ENCODE peak calls at places on chromosomes 4 and X, in eight cellular contexts. M is left ventricle myocardium inferior; Z is cardiac muscle cell; O is CD8-positive, alpha-beta T cell; B is iPS DF 6.9; X is breast epithelium; C is heart right ventricle; L is neural progenitor cell. Y is an unnamed sample.

GRCh38 chr4:141459020-141459419 is 177.4 kb upstream of the IL15 start:
- DNase-seq in O (no peak), X (no peak), C (no peak), M (no peak), Z (no peak), B (no peak), L (no peak), Y (no peak)

GRCh38 chr4:161254375-161254774 is 909.4 kb downstream of the FSTL5 start:
- DNase-seq in X (no peak), O (no peak), B (no peak), Z (no peak), L (no peak), C (no peak), M (no peak), Y (no peak)

GRCh38 chrX:56764975-56765791 is 36.1 kb downstream of the NBDY start:
- DNase-seq in C (no peak), B (no peak), M (no peak), O (peak; percentile 44), L (no peak), Z (no peak), X (no peak), Y (no peak)

GRCh38 chr4:2942532-2943363 is 20.5 kb downstream of the NOP14 start:
- DNase-seq in Z (no peak), O (peak; percentile 61), M (no peak), X (no peak), L (no peak), B (no peak), C (no peak), Y (peak; percentile 51)

GRCh38 chr4:96052827-96053226 is 212.9 kb downstream of the PDHA2 start:
- DNase-seq in X (no peak), L (no peak), B (no peak), Z (no peak), M (no peak), C (no peak), O (no peak), Y (no peak)

GRCh38 chrX:47570794-47571193 is 9.8 kb downstream of the ARAF start:
- DNase-seq in M (no peak), C (no peak), B (no peak), L (no peak), Z (no peak), X (no peak), O (no peak), Y (no peak)

GRCh38 chr4:105106416-105106815 is 40.3 kb upstream of the TET2 start:
- DNase-seq in M (no peak), O (no peak), X (no peak), L (no peak), Z (no peak), B (no peak), C (no peak), Y (no peak)

GRCh38 chr4:101155368-101155767 is 192.0 kb downstream of the PPP3CA start:
- DNase-seq in Z (no peak), C (no peak), L (peak; percentile 21), B (no peak), X (no peak), O (no peak), M (no peak), Y (no peak)

GRCh38 chr4:95204873-95205272 is 343.9 kb downstream of the UNC5C start:
- DNase-seq in B (no peak), Z (peak; percentile 46), X (no peak), C (no peak), M (no peak), L (peak; percentile 65), O (no peak), Y (no peak)

GRCh38 chrX:108420481-108420880 is 17.7 kb downstream of the COL4A6 start:
- DNase-seq in B (no peak), L (no peak), X (no peak), M (no peak), O (no peak), C (no peak), Z (no peak), Y (no peak)

GRCh38 chr4:23237771-23238170 is 545.0 kb downstream of the GBA3 start:
- DNase-seq in B (no peak), M (peak; percentile 34), Z (no peak), X (no peak), C (peak; percentile 23), L (no peak), O (no peak), Y (peak; percentile 42)

DNA sequence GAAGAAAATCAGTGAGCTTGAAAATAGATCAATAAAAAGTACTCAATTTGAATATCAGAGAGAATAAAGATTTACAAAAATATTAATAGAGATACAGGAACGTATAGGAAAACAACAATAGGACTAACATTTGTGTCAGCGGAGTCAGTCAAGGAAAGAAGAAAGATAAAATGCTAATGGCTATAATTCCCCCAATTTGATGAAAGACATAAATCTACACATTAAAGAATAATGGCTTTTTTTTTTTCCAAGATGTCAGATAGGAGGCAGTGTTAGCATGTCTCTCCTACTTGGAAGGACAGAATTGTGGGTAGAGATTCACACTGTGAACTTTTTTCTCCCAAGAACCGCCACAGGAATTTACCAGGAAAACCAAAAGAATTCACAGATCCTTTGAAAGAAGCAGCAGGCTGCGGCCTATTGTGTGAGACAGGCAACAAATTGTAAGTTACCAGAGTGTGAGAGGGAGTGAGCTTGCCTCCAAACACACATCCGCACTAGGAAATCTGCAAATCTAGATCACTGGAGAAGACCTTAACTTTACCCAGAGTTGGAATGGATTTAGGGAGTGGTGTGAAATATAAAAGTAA is 249.9 kb downstream of the PRDM5 start:
- DNase-seq in B (no peak), L (peak; percentile 18), X (no peak), M (no peak), C (no peak), Z (no peak), O (no peak), Y (no peak)
- H3K4me3 ChIP-seq in B (no peak overlapping the region), L (no peak overlapping the region), X (no peak overlapping the region), M (no peak overlapping the region), C (no peak overlapping the region), Z (no peak overlapping the region), O (no peak overlapping the region), Y (no peak overlapping the region)

GRCh38 chrX:139554367-139554766 is 23.8 kb downstream of the F9 start:
- DNase-seq in C (no peak), Z (no peak), X (no peak), B (no peak), L (no peak), M (no peak), O (no peak), Y (no peak)

GRCh38 chrX:139560221-139560620 is 29.7 kb downstream of the F9 start:
- DNase-seq in C (no peak), B (no peak), L (no peak), X (no peak), O (no peak), Z (no peak), M (no peak), Y (no peak)

GRCh38 chrX:139559383-139560042 is 29.0 kb downstream of the F9 start:
- DNase-seq in Z (peak; percentile 69), M (no peak), C (peak; percentile 21), B (peak; percentile 29), O (no peak), X (no peak), L (peak; percentile 75), Y (no peak)

DNA sequence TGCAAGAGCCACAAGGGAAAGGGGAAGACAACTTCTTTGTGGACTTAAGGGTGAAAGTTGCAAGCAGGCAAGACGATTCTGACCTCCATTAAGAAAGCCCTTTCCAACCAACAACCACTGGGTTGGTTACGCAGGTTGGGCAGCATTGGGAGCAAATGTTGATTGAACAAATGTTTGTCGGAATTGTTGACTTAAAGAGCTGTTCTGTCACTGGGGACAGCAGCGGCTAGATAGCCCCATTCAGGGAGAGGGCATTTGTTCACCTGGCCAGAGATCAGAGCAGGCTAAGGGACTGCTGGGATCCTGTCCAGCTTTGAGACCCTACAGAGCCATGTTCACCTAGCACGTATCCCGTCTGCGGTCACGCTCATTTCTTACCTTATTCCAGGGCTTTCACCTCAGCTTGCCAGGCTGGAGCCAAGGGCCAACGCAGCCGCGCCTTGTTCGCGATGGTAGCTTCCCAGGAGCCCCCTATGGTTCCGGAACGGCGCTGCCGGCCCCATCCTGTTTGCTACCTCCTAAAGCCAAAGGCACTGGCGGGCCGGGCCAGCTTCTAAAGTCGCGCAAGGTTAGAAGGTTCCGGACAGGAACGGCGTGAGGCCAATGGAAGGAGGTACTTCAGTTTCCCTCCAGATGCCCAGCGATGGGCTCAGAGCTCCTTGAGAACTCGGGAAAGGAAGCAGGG is 24.6 kb downstream of the F9 start:
- DNase-seq in M (no peak), L (no peak), B (no peak), Z (no peak), X (no peak), C (no peak), O (no peak), Y (no peak)
- H3K27ac ChIP-seq in M (no peak overlapping the region), L (no peak overlapping the region), B (no peak overlapping the region), Z (no peak overlapping the region), X (no peak overlapping the region), C (no peak overlapping the region), O (no peak overlapping the region), Y (no peak overlapping the region)

DNA sequence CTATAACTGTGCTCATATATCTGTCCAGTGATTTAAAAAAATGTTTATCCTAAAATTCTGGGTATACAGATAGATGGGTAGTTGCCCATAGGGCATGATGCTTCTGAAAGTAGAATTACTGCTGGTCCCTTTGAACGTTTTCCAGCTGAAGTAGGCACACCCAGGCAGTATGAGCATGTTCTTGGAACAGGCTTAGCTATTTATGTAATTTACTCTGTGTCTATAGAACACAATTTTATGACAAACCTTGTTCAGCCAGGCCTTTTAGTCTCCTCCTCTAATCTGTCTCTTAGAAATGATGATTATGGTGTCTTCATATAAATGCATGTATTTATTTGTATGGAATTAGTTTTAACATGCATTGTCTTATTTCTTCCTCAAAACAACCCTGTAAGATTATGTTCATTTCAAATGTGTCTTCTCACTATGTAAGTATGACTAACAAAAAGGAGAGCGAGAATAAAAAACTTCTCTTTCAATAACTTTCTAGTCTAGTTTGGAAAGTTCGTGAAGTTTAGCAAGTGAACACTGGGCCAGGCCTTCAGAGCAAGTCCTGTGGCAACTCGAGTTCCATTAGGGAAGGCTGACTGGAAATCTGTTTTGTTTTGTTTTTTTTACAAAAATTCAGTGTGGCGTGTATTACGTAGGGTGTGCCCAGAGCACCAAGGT is 142.0 kb downstream of the AFF1 start:
- DNase-seq in B (no peak), L (no peak), C (no peak), M (no peak), Z (no peak), X (no peak), O (no peak), Y (no peak)
- H3K4me1 ChIP-seq in B (peaks cover 5% of the 10 kb centered on the region), L (peaks cover 40% of the 10 kb centered on the region), C (peaks cover 76% of the 10 kb centered on the region), M (peaks cover 97% of the 10 kb centered on the region), Z (peaks cover 31% of the 10 kb centered on the region), X (no peaks in the 10 kb centered on the region), O (peaks cover 18% of the 10 kb centered on the region), Y (peaks cover 7% of the 10 kb centered on the region)

GRCh38 chr4:93830090-93830818 is 1.7 kb downstream of the ATOH1 start:
- DNase-seq in B (no peak), X (no peak), M (no peak), L (peak; percentile 49), O (no peak), C (no peak), Z (peak; percentile 18), Y (no peak)

GRCh38 chr4:93828830-93829530 is 427 bp downstream of the ATOH1 start:
- DNase-seq in L (peak; percentile 67), Z (peak; percentile 52), C (no peak), B (no peak), M (no peak), X (no peak), O (no peak), Y (peak; percentile 52)

GRCh38 chr4:93827272-93827947 is 1.1 kb upstream of the ATOH1 start:
- DNase-seq in O (no peak), B (no peak), M (no peak), Z (peak; percentile 60), L (peak; percentile 81), C (no peak), X (no peak), Y (peak; percentile 28)

GRCh38 chr4:93828332-93828829 is at the start of gene ATOH1:
- DNase-seq in M (no peak), B (no peak), C (no peak), Z (peak; percentile 64), O (no peak), L (peak; percentile 90), X (no peak), Y (peak; percentile 61)

GRCh38 chr4:93829531-93830089 is 1.1 kb downstream of the ATOH1 start:
- DNase-seq in Z (peak; percentile 29), C (no peak), L (peak; percentile 76), X (no peak), O (no peak), B (no peak), M (no peak), Y (no peak)
- H3K4me3 ChIP-seq in Z (peak overlapping the region; percentile 37), C (no peak overlapping the region), L (peak overlapping the region; percentile 54), X (no peak overlapping the region), O (no peak overlapping the region), B (peak overlapping the region; percentile 52), M (peak overlapping the region; percentile 63), Y (peak overlapping the region; percentile 58)

Y was measured in right cardiac atrium.